ENCODE peak calls at places on chromosomes 11 and 22, in seven cellular contexts. Q is A549, M is right lobe of liver, J is H9, V is heart right ventricle, T is transverse colon, N is MM.1S. W is an unnamed sample.

GRCh38 chr11:75424396-75424795 is 8.6 kb downstream of the KLHL35 start:
- DNase-seq in Q (no peak), M (no peak), J (no peak), V (no peak), T (no peak), N (no peak), W (no peak)

GRCh38 chr11:56783448-56784041 is 35.0 kb upstream of the OR9G4 start:
- DNase-seq in Q (peak; percentile 79), M (no peak), J (no peak), V (no peak), T (no peak), N (peak; percentile 65), W (no peak)

GRCh38 chr22:26619510-26619909 is 1.7 kb upstream of the CRYBB1 start:
- DNase-seq in Q (no peak), M (no peak), J (no peak), V (peak; percentile 35), T (no peak), N (no peak), W (no peak)

GRCh38 chr11:2694495-2694894 is 5.3 kb downstream of the KCNQ1OT1 start:
- DNase-seq in Q (no peak), M (peak; percentile 31), J (peak; percentile 8), V (no peak), T (no peak), N (no peak), W (no peak)

GRCh38 chr11:124769804-124770774 is 8.0 kb upstream of the ESAM start:
- DNase-seq in Q (peak; percentile 62), M (no peak), J (no peak), V (no peak), T (no peak), N (no peak), W (peak; percentile 19)

GRCh38 chr11:34299284-34299961 is 58.4 kb downstream of the ABTB2 start:
- DNase-seq in Q (no peak), M (no peak), J (no peak), V (no peak), T (no peak), N (no peak), W (no peak)

GRCh38 chr11:33982661-33983060 is 68.9 kb upstream of the CAPRIN1 start:
- DNase-seq in Q (no peak), M (no peak), J (no peak), V (no peak), T (no peak), N (no peak), W (no peak)

GRCh38 chr11:96464695-96465307 is 75.0 kb downstream of the JRKL start:
- DNase-seq in Q (peak; percentile 72), M (no peak), J (no peak), V (no peak), T (no peak), N (peak; percentile 82), W (no peak)

GRCh38 chr11:59560290-59560701 is 49.0 kb downstream of the OR4D9 start:
- DNase-seq in Q (peak; percentile 91), M (no peak), J (peak; percentile 88), V (no peak), T (peak; percentile 69), N (peak; percentile 68), W (peak; percentile 63)

GRCh38 chr11:45110562-45110961 is 35.9 kb upstream of the PRDM11 start:
- DNase-seq in Q (peak; percentile 78), M (no peak), J (peak; percentile 63), V (no peak), T (peak; percentile 33), N (peak; percentile 69), W (peak; percentile 37)

GRCh38 chr11:130666781-130667251 is 218.4 kb downstream of the ADAMTS15 start:
- DNase-seq in Q (no peak), M (no peak), J (no peak), V (no peak), T (no peak), N (no peak), W (no peak)

GRCh38 chr22:31289335-31289734 is 3.0 kb downstream of the PIK3IP1 start:
- DNase-seq in Q (no peak), M (peak; percentile 42), J (no peak), V (no peak), T (peak; percentile 71), N (no peak), W (no peak)

GRCh38 chr11:74820763-74821162 is 72.1 kb downstream of the RNF169 start:
- DNase-seq in Q (peak; percentile 27), M (no peak), J (no peak), V (no peak), T (no peak), N (no peak), W (no peak)

GRCh38 chr11:1156506-1157340 is 1.0 kb upstream of the MUC5AC start:
- DNase-seq in Q (no peak), M (no peak), J (no peak), V (no peak), T (no peak), N (no peak), W (no peak)
- H3K4me1 ChIP-seq in Q (peaks cover 51% of the 10 kb centered on the region), M (no peaks in the 10 kb centered on the region), J (no peaks in the 10 kb centered on the region), V (no peaks in the 10 kb centered on the region), T (no peaks in the 10 kb centered on the region), N (no peaks in the 10 kb centered on the region), W (no peaks in the 10 kb centered on the region)

DNA sequence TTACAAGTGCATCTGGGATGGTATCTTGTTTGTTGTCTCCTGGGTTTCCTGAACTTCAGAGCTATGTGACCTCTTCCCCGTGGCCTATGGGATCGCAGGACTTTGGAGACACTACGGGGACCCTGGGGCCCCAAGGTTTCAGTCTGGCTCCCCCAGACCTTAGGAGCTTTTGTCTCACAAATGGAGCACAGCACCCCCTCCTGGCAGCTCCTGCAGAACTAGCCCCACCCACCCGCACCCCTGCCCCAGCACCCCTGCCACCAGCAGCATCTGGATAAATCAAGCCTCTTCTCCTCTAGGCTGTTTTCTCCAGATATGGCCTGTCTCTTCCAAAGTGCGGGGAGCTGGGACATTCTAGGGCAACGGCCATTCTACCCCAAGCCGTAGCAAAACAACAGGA is 10.4 kb downstream of the RCOR2 start:
- DNase-seq in Q (no peak), M (no peak), J (no peak), V (no peak), T (peak; percentile 34), N (no peak), W (no peak)
- TF ChIP-seq CTCF in Q (peak; percentile 40), M (peak; percentile 36), J (peak; percentile 59), V (no peak), T (peak; percentile 33), N (no peak), W (peak; percentile 21)

GRCh38 chr11:13316528-13316961 is 39.0 kb downstream of the BMAL1 start:
- DNase-seq in Q (no peak), M (no peak), J (no peak), V (peak; percentile 50), T (no peak), N (no peak), W (peak; percentile 94)

GRCh38 chr11:13313005-13313819 is 35.6 kb downstream of the BMAL1 start:
- DNase-seq in Q (no peak), M (no peak), J (no peak), V (no peak), T (no peak), N (no peak), W (no peak)

GRCh38 chr11:13314676-13315394 is 37.2 kb downstream of the BMAL1 start:
- DNase-seq in Q (no peak), M (no peak), J (no peak), V (no peak), T (no peak), N (no peak), W (no peak)

GRCh38 chr11:13317293-13318080 is 39.9 kb downstream of the BMAL1 start:
- DNase-seq in Q (no peak), M (no peak), J (no peak), V (no peak), T (no peak), N (no peak), W (no peak)

GRCh38 chr11:13315517-13316432 is 38.2 kb downstream of the BMAL1 start:
- DNase-seq in Q (no peak), M (peak; percentile 73), J (no peak), V (no peak), T (no peak), N (no peak), W (peak; percentile 43)
- H3K27ac ChIP-seq in Q (no peak overlapping the region), M (no peak overlapping the region), J (no peak overlapping the region), V (no peak overlapping the region), T (no peak overlapping the region), N (no peak overlapping the region), W (peak overlapping the region; percentile 78)

GRCh38 chr11:114129699-114130659 is 70.5 kb downstream of the ZBTB16 start:
- DNase-seq in Q (no peak), M (no peak), J (no peak), V (no peak), T (no peak), N (no peak), W (no peak)
- H3K4me1 ChIP-seq in Q (no peaks in the 10 kb centered on the region), M (no peaks in the 10 kb centered on the region), J (no peaks in the 10 kb centered on the region), V (peaks cover 55% of the 10 kb centered on the region), T (peaks cover 35% of the 10 kb centered on the region), N (peaks cover 11% of the 10 kb centered on the region), W (peaks cover 98% of the 10 kb centered on the region)

GRCh38 chr11:133930767-133931448 is 25.9 kb downstream of the IGSF9B start:
- DNase-seq in Q (peak; percentile 26), M (no peak), J (peak; percentile 78), V (no peak), T (no peak), N (no peak), W (no peak)
- TF ChIP-seq CTCF in Q (peak; percentile 39), M (no peak), J (peak; percentile 73), V (peak; percentile 6), T (peak; percentile 31), N (no peak), W (no peak)

DNA sequence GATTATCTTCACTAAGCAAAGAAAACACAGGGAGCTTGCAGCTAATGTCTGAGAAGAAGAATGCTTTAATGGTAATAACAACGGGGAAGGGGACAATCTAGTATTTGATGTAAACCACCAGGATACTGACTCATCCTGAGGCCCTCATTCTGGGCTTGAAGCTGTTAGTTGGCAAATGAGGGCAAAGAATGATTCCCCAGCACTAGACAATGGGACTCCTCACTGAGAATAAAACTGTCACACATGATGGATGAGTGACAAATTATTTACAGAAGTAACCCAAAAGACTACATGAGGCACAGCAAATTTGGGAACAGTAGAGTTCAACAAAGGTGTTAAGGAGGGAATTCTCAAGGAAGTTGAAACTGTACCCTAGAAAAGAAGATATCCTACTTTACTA is 76.3 kb downstream of the FAM168A start:
- DNase-seq in Q (peak; percentile 13), M (no peak), J (no peak), V (no peak), T (no peak), N (no peak), W (no peak)
- H3K27ac ChIP-seq in Q (no peak overlapping the region), M (no peak overlapping the region), J (no peak overlapping the region), V (no peak overlapping the region), T (no peak overlapping the region), N (no peak overlapping the region), W (no peak overlapping the region)

DNA sequence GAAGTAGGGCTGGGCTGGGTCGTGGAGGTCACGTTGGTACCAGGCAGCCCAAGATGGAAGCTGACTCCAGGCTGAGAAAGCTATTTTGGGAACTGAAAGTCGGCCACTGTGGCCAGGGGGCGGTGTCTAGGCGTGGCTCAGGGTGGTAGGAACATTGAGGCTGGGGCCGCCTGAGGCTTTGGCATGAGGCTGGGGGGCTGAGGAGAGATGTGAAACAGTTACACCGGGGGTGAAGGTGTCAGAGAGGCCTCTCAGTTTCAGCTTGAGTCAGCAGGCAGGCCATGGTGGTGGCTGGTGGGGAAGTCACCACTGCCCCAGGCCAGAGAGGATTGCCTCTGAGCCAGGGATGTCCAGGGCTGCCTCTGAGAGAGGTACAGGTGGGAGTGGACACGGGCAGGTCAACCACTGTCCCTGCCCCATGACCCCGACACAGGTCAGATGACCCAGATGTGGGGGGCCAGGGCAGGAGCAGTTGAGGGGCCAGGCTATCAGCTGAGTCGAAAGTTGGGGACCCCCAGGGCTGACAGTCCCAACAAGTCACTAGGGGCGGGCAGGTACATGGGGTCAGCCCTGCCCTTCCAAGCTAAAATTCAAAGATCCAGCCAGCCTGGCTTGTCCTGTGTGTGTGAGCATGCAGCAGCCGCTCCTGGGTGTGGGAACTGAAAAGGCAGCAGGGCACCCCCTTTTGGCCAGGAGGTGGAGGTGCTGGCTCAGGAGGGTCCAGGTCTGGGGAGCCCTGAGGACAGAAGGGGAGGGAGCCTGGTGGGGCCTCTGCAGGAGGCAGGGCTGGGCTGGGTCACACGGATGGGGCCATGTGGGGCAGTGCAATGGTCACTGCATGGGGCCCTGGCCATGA is 7.2 kb downstream of the KCNK7 start:
- DNase-seq in Q (peak; percentile 77), M (peak; percentile 63), J (peak; percentile 84), V (peak; percentile 61), T (peak; percentile 83), N (peak; percentile 94), W (peak; percentile 57)
- H3K4me1 ChIP-seq in Q (peaks cover 15% of the 10 kb centered on the region), M (no peaks in the 10 kb centered on the region), J (no peaks in the 10 kb centered on the region), V (peaks cover 26% of the 10 kb centered on the region), T (peaks cover 23% of the 10 kb centered on the region), N (peaks cover 33% of the 10 kb centered on the region), W (peaks cover 23% of the 10 kb centered on the region)

W was measured in thyroid gland.